ENCODE peak calls at places on chromosomes 13 and 19, in six cellular contexts. P is GM12878, K is A549, O is endothelial cell of umbilical vein, D is K562, A is HepG2. H is an unnamed sample.

GRCh38 chr19:51274037-51274370 is 23.1 kb downstream of the SIGLECL1 start:
- DNase-seq in P (no peak), D (no peak), A (no peak), K (peak), O (no peak), H (no peak)

GRCh38 chr13:27005556-27005955 is 166.1 kb downstream of the USP12 start:
- DNase-seq in A (no peak), P (no peak), O (no peak), D (no peak), K (no peak), H (peak)

GRCh38 chr19:39299404-39299803 is 3.2 kb downstream of the IFNL1 start:
- DNase-seq in D (no peak), A (no peak), K (no peak), O (no peak), P (no peak), H (no peak)

GRCh38 chr13:93169980-93170379 is 56.6 kb upstream of the GPC6 start:
- DNase-seq in K (peak), P (no peak), D (no peak), A (peak), O (no peak), H (no peak)

GRCh38 chr19:35038623-35039512 is 2.7 kb upstream of the HPN start:
- DNase-seq in O (no peak), K (no peak), P (no peak), D (no peak), A (no peak), H (peak)

GRCh38 chr19:38039966-38040365 is 133.0 kb downstream of the SIPA1L3 start:
- DNase-seq in K (peak), D (no peak), A (no peak), P (no peak), O (peak), H (no peak)

GRCh38 chr19:14758816-14759215 is 19.5 kb downstream of the ADGRE2 start:
- DNase-seq in O (no peak), D (no peak), K (no peak), P (no peak), A (no peak), H (no peak)

GRCh38 chr13:64959276-64959675 is 2270.9 kb downstream of the PCDH9 start:
- DNase-seq in A (no peak), P (no peak), O (no peak), K (no peak), D (no peak), H (no peak)

GRCh38 chr13:62799038-62799535 is 1383.4 kb upstream of the PCDH20 start:
- DNase-seq in A (no peak), K (no peak), D (no peak), P (no peak), O (no peak), H (no peak)

GRCh38 chr19:49496574-49497008 is 357 bp downstream of the RPS11 start:
- DNase-seq in K (no peak), D (no peak), O (no peak), P (no peak), A (no peak), H (no peak)

GRCh38 chr13:77740931-77741586 is 43.6 kb downstream of the SLAIN1 start:
- DNase-seq in D (no peak), K (no peak), O (no peak), P (no peak), A (no peak), H (no peak)

GRCh38 chr19:42051166-42052115 is 18.6 kb downstream of the GRIK5 start:
- DNase-seq in P (no peak), D (no peak), O (no peak), A (no peak), K (no peak), H (no peak)

GRCh38 chr19:42053037-42053935 is 16.7 kb downstream of the GRIK5 start:
- DNase-seq in K (no peak), D (no peak), A (no peak), P (no peak), O (no peak), H (no peak)

GRCh38 chr19:42054205-42054604 is 15.8 kb downstream of the GRIK5 start:
- DNase-seq in O (no peak), D (no peak), P (no peak), K (no peak), A (no peak), H (no peak)

GRCh38 chr19:42048992-42049391 is 21.0 kb downstream of the GRIK5 start:
- DNase-seq in K (no peak), P (no peak), O (no peak), A (no peak), D (peak), H (peak)

DNA sequence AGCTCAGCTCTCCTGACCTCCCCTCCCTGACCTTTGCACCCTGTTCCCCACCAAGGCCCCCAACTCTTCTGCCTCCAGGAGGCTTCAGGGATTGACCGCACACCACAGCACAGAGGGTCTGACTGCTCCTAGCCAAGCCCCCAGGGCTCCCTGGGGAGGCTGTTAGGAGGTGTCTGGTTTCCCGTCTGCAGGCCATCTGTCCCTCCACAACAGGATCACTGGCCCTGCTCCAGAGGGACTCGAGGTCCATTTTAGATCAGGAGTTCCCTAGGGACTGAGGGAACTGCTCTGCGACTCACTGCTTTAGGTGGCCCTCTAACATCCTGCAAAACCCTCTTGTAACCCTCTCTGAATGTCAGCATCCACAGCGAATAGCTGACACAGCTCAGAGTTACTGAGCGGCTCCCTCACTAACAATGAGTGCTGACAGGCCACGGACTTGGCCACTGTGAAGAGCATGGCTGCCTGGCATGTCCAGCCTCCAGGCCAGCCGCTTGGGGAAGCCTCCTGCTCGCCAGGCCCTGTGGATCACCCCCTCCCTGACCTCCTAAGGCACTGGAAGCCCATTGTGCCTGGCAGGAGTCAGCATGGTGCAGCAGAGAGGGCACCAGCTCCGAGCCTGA is 17.7 kb downstream of the GRIK5 start:
- DNase-seq in K (no peak), P (no peak), A (no peak), O (no peak), D (no peak), H (no peak)
- TF ChIP-seq MYC in K (no peak), P (no peak), A (no peak), O (no peak), D (no peak), H (no peak)

GRCh38 chr13:57918913-57919312 is 287.4 kb downstream of the PCDH17 start:
- DNase-seq in D (no peak), O (no peak), K (no peak), A (no peak), P (no peak), H (no peak)
- H3K4me3 ChIP-seq in D (no peak), O (no peak), K (no peak), A (no peak), P (no peak), H (no peak)

GRCh38 chr19:46622118-46622446 is 2.8 kb downstream of the PTGIR start:
- DNase-seq in A (no peak), O (no peak), K (no peak), P (no peak), D (no peak), H (no peak)
- TF ChIP-seq MYC in A (no peak), O (no peak), K (no peak), P (no peak), D (no peak), H (no peak)

GRCh38 chr19:54160948-54161347 is 1.4 kb upstream of the LENG1 start:
- DNase-seq in O (no peak), P (no peak), D (peak), K (no peak), A (no peak), H (no peak)

GRCh38 chr19:54164369-54165068 is 5.0 kb upstream of the LENG1 start:
- DNase-seq in P (no peak), O (peak), K (peak), D (peak), A (no peak), H (no peak)

GRCh38 chr19:54160182-54160811 is 776 bp upstream of the LENG1 start:
- DNase-seq in A (no peak), O (peak), K (no peak), P (no peak), D (peak), H (peak)

GRCh38 chr19:54162884-54163283 is 3.4 kb upstream of the LENG1 start:
- DNase-seq in O (no peak), K (no peak), A (no peak), P (no peak), D (no peak), H (no peak)

GRCh38 chr19:54162241-54162805 is 2.8 kb upstream of the LENG1 start:
- DNase-seq in D (peak), O (peak), A (no peak), K (peak), P (no peak), H (peak)
- H3K4me3 ChIP-seq in D (peak), O (no peak), A (no peak), K (peak), P (no peak), H (peak)

DNA sequence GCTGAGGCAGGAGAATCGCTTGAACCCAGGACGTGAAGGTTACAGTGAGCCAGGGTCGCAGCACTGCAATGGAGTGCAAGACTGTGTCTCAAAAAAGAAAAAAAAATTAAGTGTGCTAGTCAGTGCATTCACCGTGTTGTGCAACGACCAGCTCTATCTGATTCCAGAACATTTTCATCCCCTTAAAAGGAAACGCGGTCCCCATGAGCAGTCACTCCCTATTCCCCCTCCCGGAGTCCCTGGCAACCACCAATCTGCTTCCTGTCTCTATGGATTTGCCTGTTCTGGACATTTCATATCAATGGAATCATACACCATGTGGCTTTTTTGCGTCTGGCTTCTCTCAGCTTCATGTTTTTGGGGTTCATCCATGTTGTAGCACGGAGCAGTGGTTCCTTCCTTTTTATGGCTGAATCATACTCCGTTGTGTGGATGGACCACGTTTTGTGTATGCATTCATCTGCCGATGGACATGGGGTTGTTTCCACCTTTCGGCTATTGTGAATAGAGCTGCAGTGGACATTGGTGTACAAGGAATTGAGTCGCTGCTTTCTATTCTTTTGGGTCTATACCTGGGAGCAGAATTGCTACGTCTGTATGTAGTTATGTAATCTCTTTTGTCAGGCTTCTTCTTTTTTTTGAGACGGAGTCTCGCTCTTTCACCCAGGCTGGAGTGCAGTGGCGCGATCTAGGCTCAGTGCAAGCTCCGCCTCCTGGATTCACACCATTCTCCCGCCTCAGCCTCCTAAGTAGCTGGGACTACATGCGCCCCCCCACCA is 19.8 kb downstream of the MYO9B start:
- DNase-seq in K (no peak), O (no peak), A (no peak), D (no peak), P (no peak), H (no peak)
- TF ChIP-seq MYC in K (no peak), O (no peak), A (no peak), D (no peak), P (no peak), H (no peak)

DNA sequence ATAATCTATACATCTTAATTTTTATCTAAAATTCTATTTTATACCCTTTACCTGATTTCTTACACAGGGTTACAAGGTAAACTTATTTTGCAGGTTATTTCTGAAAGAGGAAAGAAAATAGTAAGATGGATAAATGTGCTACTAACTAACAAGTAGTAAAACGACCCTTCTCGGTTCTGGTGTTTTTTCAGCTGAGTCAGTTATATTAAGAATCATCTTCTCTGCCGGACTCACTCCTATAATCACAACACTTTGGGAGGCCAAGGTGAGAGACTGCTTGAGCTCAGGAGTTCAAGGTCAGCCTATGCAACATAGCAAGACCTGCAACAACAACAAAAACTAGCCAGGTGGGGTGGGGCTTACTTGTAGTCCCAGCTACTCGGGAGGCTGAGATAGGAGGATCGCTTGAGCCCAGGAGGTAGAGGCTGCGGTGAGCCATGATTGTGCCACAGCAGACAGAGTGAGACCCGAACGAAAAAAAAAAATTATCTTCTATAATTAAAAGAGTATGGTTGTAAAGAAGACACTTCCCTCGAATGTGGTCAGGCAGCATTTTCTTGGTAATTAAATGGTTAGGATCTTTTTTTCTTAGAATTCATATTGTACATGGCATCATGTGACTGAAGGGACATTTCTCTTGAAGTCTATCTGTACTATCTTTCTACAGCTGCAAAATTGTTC is 27.9 kb upstream of the RCBTB2 start:
- DNase-seq in D (no peak), A (no peak), O (no peak), P (no peak), K (no peak), H (no peak)
- H3K4me3 ChIP-seq in D (no peak), A (no peak), O (no peak), P (no peak), K (no peak), H (no peak)